ENCODE peak calls at places on chromosomes 12 and 14, in eight cellular contexts. G is activated CD4-positive, alpha-beta T cell treated with anti-CD3 and anti-CD28 coated beads, Interleukin-2, amount 50 U/mL, for 24 hours; Y is uterus; U is HEK293T; I is HFF-Myc; L is activated T-helper 1 cell treated with anti-CD3 and anti-CD28 coated beads, Interleukin-12 subunit alpha, Interleukin-12 subunit beta, Interleukin-2, Interleukin-4 antibody, amounts not matched to agents 30 ng/mL and 10 ng/mL and 1 ng/mL, durations not matched to agents 14 hours and 24 hours and 36 hours; N is left lung; S is C1 segment of cervical spinal cord. W is an unnamed sample.

GRCh38 chr12:46027172-46027571 is 36.8 kb upstream of the SCAF11 start:
- DNase-seq in G (no peak), Y (no peak), U (no peak), I (no peak), L (no peak), N (no peak), S (no peak), W (no peak)

GRCh38 chr12:112967306-112967705 is 11.0 kb upstream of the OAS2 start:
- DNase-seq in G (no peak), Y (no peak), U (no peak), I (no peak), L (no peak), N (no peak), S (no peak), W (no peak)

GRCh38 chr12:27164330-27165045 is 79.6 kb upstream of the STK38L start:
- DNase-seq in G (no peak), Y (no peak), U (no peak), I (no peak), L (no peak), N (no peak), S (no peak), W (no peak)

GRCh38 chr14:64060648-64061096 is 207.9 kb downstream of the SYNE2 start:
- DNase-seq in G (no peak), Y (no peak), U (peak; percentile 47), I (peak; percentile 4), L (no peak), N (no peak), S (no peak), W (peak; percentile 45)

GRCh38 chr12:112170376-112170775 is 45.0 kb downstream of the TRAFD1 start:
- DNase-seq in G (no peak), Y (no peak), U (peak; percentile 26), I (no peak), L (no peak), N (no peak), S (no peak), W (no peak)

GRCh38 chr12:2395352-2395977 is 342.7 kb downstream of the CACNA1C start:
- DNase-seq in G (no peak), Y (no peak), U (peak; percentile 79), I (no peak), L (no peak), N (peak; percentile 55), S (no peak), W (peak; percentile 51)

GRCh38 chr12:76976777-76977465 is 88.4 kb downstream of the E2F7 start:
- DNase-seq in G (no peak), Y (no peak), U (no peak), I (peak; percentile 10), L (no peak), N (no peak), S (no peak), W (no peak)

GRCh38 chr12:62758216-62758615 is 176.7 kb downstream of the PPM1H start:
- DNase-seq in G (no peak), Y (no peak), U (no peak), I (peak; percentile 67), L (no peak), N (no peak), S (no peak), W (no peak)

GRCh38 chr12:92036771-92037453 is 108.7 kb downstream of the BTG1 start:
- DNase-seq in G (no peak), Y (no peak), U (no peak), I (peak; percentile 30), L (no peak), N (no peak), S (no peak), W (no peak)

W was measured in small intestine.